ENCODE peak calls at places on chromosomes 5 and 9, in four cellular contexts. One of them, this sample, is unnamed.

GRCh38 chr9:3549243-3549642 is 23.4 kb upstream of the RFX3 start:
- DNase-seq in AG09309: no peak
- DNase-seq in activated CD8-positive, alpha-beta memory T cell treated with anti-CD3 and anti-CD28 coated beads, Interleukin-2, amount 50 U/mL, for 48 hours: no peak
- DNase-seq in WERI-Rb-1: no peak
- DNase-seq in this sample: no peak

GRCh38 chr5:61999371-61999770 is 306.6 kb upstream of the KIF2A start:
- DNase-seq in activated CD8-positive, alpha-beta memory T cell treated with anti-CD3 and anti-CD28 coated beads, Interleukin-2, amount 50 U/mL, for 48 hours: no peak
- DNase-seq in AG09309: peak; percentile 25
- DNase-seq in WERI-Rb-1: no peak
- DNase-seq in this sample: no peak

GRCh38 chr9:77038281-77039036 is 19.0 kb downstream of the FOXB2 start:
- DNase-seq in WERI-Rb-1: no peak
- DNase-seq in activated CD8-positive, alpha-beta memory T cell treated with anti-CD3 and anti-CD28 coated beads, Interleukin-2, amount 50 U/mL, for 48 hours: no peak
- DNase-seq in AG09309: no peak
- DNase-seq in this sample: no peak

GRCh38 chr9:125025584-125025983 is 84.7 kb upstream of the GOLGA1 start:
- DNase-seq in WERI-Rb-1: no peak
- DNase-seq in activated CD8-positive, alpha-beta memory T cell treated with anti-CD3 and anti-CD28 coated beads, Interleukin-2, amount 50 U/mL, for 48 hours: no peak
- DNase-seq in AG09309: no peak
- DNase-seq in this sample: no peak

GRCh38 chr9:75233011-75233410 is 144.7 kb downstream of the OSTF1 start:
- DNase-seq in WERI-Rb-1: no peak
- DNase-seq in AG09309: no peak
- DNase-seq in activated CD8-positive, alpha-beta memory T cell treated with anti-CD3 and anti-CD28 coated beads, Interleukin-2, amount 50 U/mL, for 48 hours: no peak
- DNase-seq in this sample: no peak

GRCh38 chr9:137459147-137459600 is at the start of gene NSMF:
- DNase-seq in activated CD8-positive, alpha-beta memory T cell treated with anti-CD3 and anti-CD28 coated beads, Interleukin-2, amount 50 U/mL, for 48 hours: peak; percentile 99
- DNase-seq in AG09309: no peak
- DNase-seq in WERI-Rb-1: peak; percentile 91
- DNase-seq in this sample: peak; percentile 93

GRCh38 chr9:17462869-17463464 is 115.9 kb upstream of the SH3GL2 start:
- DNase-seq in activated CD8-positive, alpha-beta memory T cell treated with anti-CD3 and anti-CD28 coated beads, Interleukin-2, amount 50 U/mL, for 48 hours: no peak
- DNase-seq in WERI-Rb-1: peak; percentile 17
- DNase-seq in AG09309: peak; percentile 16
- DNase-seq in this sample: no peak

GRCh38 chr9:124280176-124280691 is 22.5 kb downstream of the NEK6 start:
- DNase-seq in AG09309: no peak
- DNase-seq in WERI-Rb-1: no peak
- DNase-seq in activated CD8-positive, alpha-beta memory T cell treated with anti-CD3 and anti-CD28 coated beads, Interleukin-2, amount 50 U/mL, for 48 hours: no peak
- DNase-seq in this sample: no peak

GRCh38 chr5:133714161-133714915 is 102.0 kb upstream of the FSTL4 start:
- DNase-seq in activated CD8-positive, alpha-beta memory T cell treated with anti-CD3 and anti-CD28 coated beads, Interleukin-2, amount 50 U/mL, for 48 hours: no peak
- DNase-seq in AG09309: no peak
- DNase-seq in WERI-Rb-1: no peak
- DNase-seq in this sample: no peak

GRCh38 chr5:167688731-167689130 is 602.7 kb upstream of the WWC1 start:
- DNase-seq in AG09309: no peak
- DNase-seq in WERI-Rb-1: no peak
- DNase-seq in activated CD8-positive, alpha-beta memory T cell treated with anti-CD3 and anti-CD28 coated beads, Interleukin-2, amount 50 U/mL, for 48 hours: no peak
- DNase-seq in this sample: no peak

GRCh38 chr9:123353984-123354591 is 1.9 kb upstream of the CRB2 start:
- DNase-seq in WERI-Rb-1: peak; percentile 95
- DNase-seq in AG09309: no peak
- DNase-seq in activated CD8-positive, alpha-beta memory T cell treated with anti-CD3 and anti-CD28 coated beads, Interleukin-2, amount 50 U/mL, for 48 hours: peak; percentile 86
- DNase-seq in this sample: peak; percentile 33

GRCh38 chr5:163503106-163504090 is 2.0 kb upstream of the MAT2B start:
- DNase-seq in WERI-Rb-1: no peak
- DNase-seq in activated CD8-positive, alpha-beta memory T cell treated with anti-CD3 and anti-CD28 coated beads, Interleukin-2, amount 50 U/mL, for 48 hours: peak; percentile 65
- DNase-seq in AG09309: no peak
- DNase-seq in this sample: no peak

GRCh38 chr5:999724-1000123 is 8.9 kb upstream of the NKD2 start:
- DNase-seq in WERI-Rb-1: peak; percentile 4
- DNase-seq in AG09309: no peak
- DNase-seq in activated CD8-positive, alpha-beta memory T cell treated with anti-CD3 and anti-CD28 coated beads, Interleukin-2, amount 50 U/mL, for 48 hours: no peak
- DNase-seq in this sample: no peak

GRCh38 chr9:87270241-87271234 is 227.1 kb upstream of the DAPK1 start:
- DNase-seq in WERI-Rb-1: no peak
- DNase-seq in AG09309: peak; percentile 80
- DNase-seq in activated CD8-positive, alpha-beta memory T cell treated with anti-CD3 and anti-CD28 coated beads, Interleukin-2, amount 50 U/mL, for 48 hours: no peak
- DNase-seq in this sample: no peak

GRCh38 chr5:109028608-109029299 is 281.1 kb downstream of the FER start:
- DNase-seq in WERI-Rb-1: no peak
- DNase-seq in AG09309: no peak
- DNase-seq in activated CD8-positive, alpha-beta memory T cell treated with anti-CD3 and anti-CD28 coated beads, Interleukin-2, amount 50 U/mL, for 48 hours: no peak
- DNase-seq in this sample: no peak

This sample was measured in T follicular helper cell.